ENCODE peak calls at places on chromosome 19, in six cellular contexts. One of them, this sample, is unnamed.

GRCh38 chr19:41903161-41903953 is 20.4 kb downstream of the ARHGEF1 start:
- DNase-seq in ascending aorta: no peak
- DNase-seq in effector CD4-positive, alpha-beta T cell: no peak
- DNase-seq in RWPE1: no peak
- DNase-seq in COR-L47: no peak
- DNase-seq in aorta: no peak
- DNase-seq in this sample: no peak

GRCh38 chr19:19486343-19487076 is 28.8 kb downstream of the TSSK6 start:
- DNase-seq in effector CD4-positive, alpha-beta T cell: no peak
- DNase-seq in ascending aorta: no peak
- DNase-seq in aorta: no peak
- DNase-seq in RWPE1: no peak
- DNase-seq in COR-L47: no peak
- DNase-seq in this sample: no peak

GRCh38 chr19:2315818-2316353 is 7.9 kb upstream of the LINGO3 start:
- DNase-seq in ascending aorta: peak; percentile 80
- DNase-seq in COR-L47: no peak
- DNase-seq in effector CD4-positive, alpha-beta T cell: no peak
- DNase-seq in RWPE1: no peak
- DNase-seq in aorta: peak; percentile 89
- DNase-seq in this sample: peak; percentile 66

GRCh38 chr19:7607874-7608560 is 12.4 kb downstream of the CAMSAP3 start:
- DNase-seq in RWPE1: no peak
- DNase-seq in ascending aorta: no peak
- DNase-seq in effector CD4-positive, alpha-beta T cell: no peak
- DNase-seq in aorta: no peak
- DNase-seq in COR-L47: no peak
- DNase-seq in this sample: no peak

GRCh38 chr19:38557205-38557799 is 60.5 kb downstream of the MAP4K1 start:
- DNase-seq in effector CD4-positive, alpha-beta T cell: no peak
- DNase-seq in aorta: no peak
- DNase-seq in RWPE1: no peak
- DNase-seq in COR-L47: no peak
- DNase-seq in ascending aorta: no peak
- DNase-seq in this sample: peak; percentile 89

GRCh38 chr19:47003611-47003935 is 16.1 kb upstream of the NPAS1 start:
- DNase-seq in ascending aorta: no peak
- DNase-seq in RWPE1: no peak
- DNase-seq in aorta: no peak
- DNase-seq in effector CD4-positive, alpha-beta T cell: no peak
- DNase-seq in COR-L47: no peak
- DNase-seq in this sample: no peak

GRCh38 chr19:3440082-3440481 is 40.2 kb downstream of the SMIM24 start:
- DNase-seq in ascending aorta: no peak
- DNase-seq in effector CD4-positive, alpha-beta T cell: peak; percentile 47
- DNase-seq in aorta: peak; percentile 70
- DNase-seq in COR-L47: peak; percentile 6
- DNase-seq in RWPE1: no peak
- DNase-seq in this sample: peak; percentile 89

GRCh38 chr19:30521937-30522336 is 149.8 kb downstream of the ZNF536 start:
- DNase-seq in RWPE1: no peak
- DNase-seq in COR-L47: no peak
- DNase-seq in effector CD4-positive, alpha-beta T cell: no peak
- DNase-seq in ascending aorta: no peak
- DNase-seq in aorta: no peak
- DNase-seq in this sample: no peak

GRCh38 chr19:1911098-1911497 is 5.9 kb downstream of the ADAT3 start:
- DNase-seq in effector CD4-positive, alpha-beta T cell: no peak
- DNase-seq in ascending aorta: no peak
- DNase-seq in RWPE1: no peak
- DNase-seq in COR-L47: no peak
- DNase-seq in aorta: no peak
- DNase-seq in this sample: no peak

GRCh38 chr19:1027953-1028902 is 1.8 kb downstream of the CNN2 start:
- DNase-seq in COR-L47: no peak
- DNase-seq in RWPE1: peak; percentile 89
- DNase-seq in aorta: peak; percentile 85
- DNase-seq in ascending aorta: peak; percentile 87
- DNase-seq in effector CD4-positive, alpha-beta T cell: peak; percentile 43
- DNase-seq in this sample: peak; percentile 81

GRCh38 chr19:4295972-4296771 is 6.0 kb downstream of the TMIGD2 start:
- DNase-seq in effector CD4-positive, alpha-beta T cell: no peak
- DNase-seq in RWPE1: no peak
- DNase-seq in ascending aorta: no peak
- DNase-seq in COR-L47: peak; percentile 93
- DNase-seq in aorta: no peak
- DNase-seq in this sample: peak; percentile 76

GRCh38 chr19:1206733-1207301 is 1.2 kb downstream of the STK11 start:
- DNase-seq in aorta: no peak
- DNase-seq in ascending aorta: no peak
- DNase-seq in effector CD4-positive, alpha-beta T cell: peak; percentile 21
- DNase-seq in RWPE1: no peak
- DNase-seq in COR-L47: no peak
- DNase-seq in this sample: peak; percentile 76

GRCh38 chr19:56837492-56837891 is 3.0 kb downstream of the PEG3 start:
- DNase-seq in aorta: peak; percentile 88
- DNase-seq in COR-L47: no peak
- DNase-seq in RWPE1: no peak
- DNase-seq in ascending aorta: peak; percentile 86
- DNase-seq in effector CD4-positive, alpha-beta T cell: no peak
- DNase-seq in this sample: no peak

GRCh38 chr19:41323023-41323422 is 13.1 kb downstream of the CCDC97 start:
- DNase-seq in aorta: no peak
- DNase-seq in ascending aorta: no peak
- DNase-seq in effector CD4-positive, alpha-beta T cell: no peak
- DNase-seq in RWPE1: no peak
- DNase-seq in COR-L47: no peak
- DNase-seq in this sample: no peak

GRCh38 chr19:50669319-50670101 is 20.3 kb downstream of the C19orf81 start:
- DNase-seq in effector CD4-positive, alpha-beta T cell: no peak
- DNase-seq in COR-L47: no peak
- DNase-seq in ascending aorta: no peak
- DNase-seq in RWPE1: peak; percentile 29
- DNase-seq in aorta: no peak
- DNase-seq in this sample: peak; percentile 84

GRCh38 chr19:34428549-34429285 is 536 bp downstream of the UBA2 start:
- DNase-seq in COR-L47: no peak
- DNase-seq in ascending aorta: peak; percentile 71
- DNase-seq in RWPE1: peak; percentile 47
- DNase-seq in effector CD4-positive, alpha-beta T cell: no peak
- DNase-seq in aorta: peak; percentile 60
- DNase-seq in this sample: peak; percentile 60

GRCh38 chr19:17049711-17050280 is 23.2 kb upstream of the CPAMD8 start:
- DNase-seq in COR-L47: no peak
- DNase-seq in ascending aorta: no peak
- DNase-seq in aorta: no peak
- DNase-seq in RWPE1: peak; percentile 80
- DNase-seq in effector CD4-positive, alpha-beta T cell: no peak
- DNase-seq in this sample: no peak

GRCh38 chr19:44728178-44728577 is 20.3 kb upstream of the BCL3 start:
- DNase-seq in effector CD4-positive, alpha-beta T cell: no peak
- DNase-seq in RWPE1: no peak
- DNase-seq in COR-L47: no peak
- DNase-seq in ascending aorta: no peak
- DNase-seq in aorta: no peak
- DNase-seq in this sample: no peak

GRCh38 chr19:18496167-18496979 is 25.5 kb downstream of the ELL start:
- DNase-seq in aorta: no peak
- DNase-seq in RWPE1: peak; percentile 88
- DNase-seq in effector CD4-positive, alpha-beta T cell: peak; percentile 71
- DNase-seq in ascending aorta: no peak
- DNase-seq in COR-L47: peak; percentile 35
- DNase-seq in this sample: no peak

GRCh38 chr19:10654610-10655456 is 687 bp downstream of the ILF3 start:
- DNase-seq in effector CD4-positive, alpha-beta T cell: peak; percentile 51
- DNase-seq in RWPE1: peak; percentile 66
- DNase-seq in COR-L47: peak; percentile 82
- DNase-seq in ascending aorta: peak; percentile 74
- DNase-seq in aorta: peak; percentile 72
- DNase-seq in this sample: peak; percentile 89

GRCh38 chr19:41431426-41432386 is 4.5 kb upstream of the B3GNT8 start:
- DNase-seq in aorta: no peak
- DNase-seq in COR-L47: no peak
- DNase-seq in effector CD4-positive, alpha-beta T cell: no peak
- DNase-seq in ascending aorta: no peak
- DNase-seq in RWPE1: peak; percentile 14
- DNase-seq in this sample: peak; percentile 46

GRCh38 chr19:9650345-9650744 is 24.6 kb downstream of the ZNF562 start:
- DNase-seq in aorta: no peak
- DNase-seq in RWPE1: no peak
- DNase-seq in COR-L47: no peak
- DNase-seq in effector CD4-positive, alpha-beta T cell: no peak
- DNase-seq in ascending aorta: no peak
- DNase-seq in this sample: no peak

GRCh38 chr19:35715981-35716734 is 1.6 kb upstream of the KMT2B start:
- DNase-seq in effector CD4-positive, alpha-beta T cell: no peak
- DNase-seq in COR-L47: no peak
- DNase-seq in aorta: no peak
- DNase-seq in RWPE1: peak; percentile 46
- DNase-seq in ascending aorta: peak; percentile 63
- DNase-seq in this sample: peak; percentile 54

GRCh38 chr19:4980087-4980486 is 11.2 kb downstream of the KDM4B start:
- DNase-seq in RWPE1: no peak
- DNase-seq in ascending aorta: no peak
- DNase-seq in aorta: no peak
- DNase-seq in effector CD4-positive, alpha-beta T cell: no peak
- DNase-seq in COR-L47: no peak
- DNase-seq in this sample: no peak

GRCh38 chr19:588093-588742 is 1.5 kb upstream of the HCN2 start:
- DNase-seq in COR-L47: peak; percentile 93
- DNase-seq in effector CD4-positive, alpha-beta T cell: peak; percentile 44
- DNase-seq in RWPE1: no peak
- DNase-seq in aorta: no peak
- DNase-seq in ascending aorta: no peak
- DNase-seq in this sample: peak; percentile 90

GRCh38 chr19:5218255-5218855 is 122.3 kb downstream of the PTPRS start:
- DNase-seq in COR-L47: no peak
- DNase-seq in ascending aorta: no peak
- DNase-seq in effector CD4-positive, alpha-beta T cell: no peak
- DNase-seq in RWPE1: no peak
- DNase-seq in aorta: no peak
- DNase-seq in this sample: no peak

GRCh38 chr19:6060600-6061391 is 49.5 kb downstream of the RFX2 start:
- DNase-seq in effector CD4-positive, alpha-beta T cell: peak; percentile 49
- DNase-seq in COR-L47: no peak
- DNase-seq in ascending aorta: peak; percentile 66
- DNase-seq in RWPE1: peak; percentile 89
- DNase-seq in aorta: no peak
- DNase-seq in this sample: no peak

GRCh38 chr19:2524840-2525723 is 49.2 kb downstream of the GADD45B start:
- DNase-seq in ascending aorta: peak; percentile 86
- DNase-seq in aorta: peak; percentile 87
- DNase-seq in effector CD4-positive, alpha-beta T cell: no peak
- DNase-seq in COR-L47: peak; percentile 36
- DNase-seq in RWPE1: peak; percentile 59
- DNase-seq in this sample: peak; percentile 54

GRCh38 chr19:42928896-42929295 is 8.1 kb downstream of the PSG7 start:
- DNase-seq in RWPE1: no peak
- DNase-seq in COR-L47: no peak
- DNase-seq in effector CD4-positive, alpha-beta T cell: no peak
- DNase-seq in aorta: no peak
- DNase-seq in ascending aorta: no peak
- DNase-seq in this sample: no peak

GRCh38 chr19:48175578-48175977 is 5.1 kb downstream of the ZSWIM9 start:
- DNase-seq in RWPE1: no peak
- DNase-seq in COR-L47: no peak
- DNase-seq in aorta: no peak
- DNase-seq in effector CD4-positive, alpha-beta T cell: no peak
- DNase-seq in ascending aorta: no peak
- DNase-seq in this sample: no peak

GRCh38 chr19:13841339-13842293 is 35.3 kb upstream of the NANOS3 start:
- DNase-seq in aorta: peak; percentile 80
- DNase-seq in RWPE1: no peak
- DNase-seq in effector CD4-positive, alpha-beta T cell: no peak
- DNase-seq in COR-L47: no peak
- DNase-seq in ascending aorta: peak; percentile 82
- DNase-seq in this sample: peak; percentile 36

GRCh38 chr19:4803736-4804695 is 12.5 kb downstream of the FEM1A start:
- DNase-seq in aorta: no peak
- DNase-seq in RWPE1: peak; percentile 46
- DNase-seq in COR-L47: peak; percentile 49
- DNase-seq in effector CD4-positive, alpha-beta T cell: peak; percentile 57
- DNase-seq in ascending aorta: no peak
- DNase-seq in this sample: peak; percentile 87

GRCh38 chr19:16435999-16436650 is 35.6 kb downstream of the EPS15L1 start:
- DNase-seq in ascending aorta: no peak
- DNase-seq in COR-L47: no peak
- DNase-seq in aorta: no peak
- DNase-seq in RWPE1: no peak
- DNase-seq in effector CD4-positive, alpha-beta T cell: no peak
- DNase-seq in this sample: peak; percentile 40

GRCh38 chr19:19385131-19385899 is 20.2 kb upstream of the GATAD2A start:
- DNase-seq in aorta: peak; percentile 100
- DNase-seq in effector CD4-positive, alpha-beta T cell: peak; percentile 98
- DNase-seq in ascending aorta: peak; percentile 100
- DNase-seq in COR-L47: peak; percentile 99
- DNase-seq in RWPE1: peak; percentile 96
- DNase-seq in this sample: peak; percentile 100

GRCh38 chr19:15740785-15741184 is 3.0 kb downstream of the OR10H3 start:
- DNase-seq in aorta: no peak
- DNase-seq in RWPE1: no peak
- DNase-seq in COR-L47: no peak
- DNase-seq in effector CD4-positive, alpha-beta T cell: no peak
- DNase-seq in ascending aorta: no peak
- DNase-seq in this sample: no peak

GRCh38 chr19:35349614-35350521 is 2.2 kb downstream of the FFAR1 start:
- DNase-seq in RWPE1: no peak
- DNase-seq in ascending aorta: peak; percentile 56
- DNase-seq in COR-L47: no peak
- DNase-seq in aorta: no peak
- DNase-seq in effector CD4-positive, alpha-beta T cell: no peak
- DNase-seq in this sample: peak; percentile 62

GRCh38 chr19:50649433-50650391 is at the start of gene C19orf81:
- DNase-seq in RWPE1: no peak
- DNase-seq in effector CD4-positive, alpha-beta T cell: no peak
- DNase-seq in aorta: no peak
- DNase-seq in ascending aorta: no peak
- DNase-seq in COR-L47: no peak
- DNase-seq in this sample: peak; percentile 83

GRCh38 chr19:10079031-10079453 is 7.1 kb upstream of the SHFL start:
- DNase-seq in ascending aorta: no peak
- DNase-seq in RWPE1: no peak
- DNase-seq in aorta: no peak
- DNase-seq in COR-L47: no peak
- DNase-seq in effector CD4-positive, alpha-beta T cell: no peak
- DNase-seq in this sample: no peak

GRCh38 chr19:42081584-42082258 is 5.8 kb downstream of the ZNF574 start:
- DNase-seq in effector CD4-positive, alpha-beta T cell: no peak
- DNase-seq in aorta: no peak
- DNase-seq in RWPE1: peak; percentile 27
- DNase-seq in ascending aorta: no peak
- DNase-seq in COR-L47: no peak
- DNase-seq in this sample: peak; percentile 83